ENCODE peak calls at places on chromosomes 3 and 15, in eight cellular contexts. H, F, Y, M, J, Q, L and V are unnamed samples. For H3K4me1, the result is how much of the 10 kb centered on the place peaks cover.

GRCh38 chr15:78872155-78872971 is at the start of gene MORF4L1:
- DNase-seq in H (peak), F (peak), Y (peak), M (peak), J (peak), Q (peak), L (peak), V (peak)

GRCh38 chr15:76190767-76191538 is 120.3 kb downstream of the ETFA start:
- DNase-seq in H (peak), F (peak), Y (peak), M (peak), J (peak), Q (peak), L (peak), V (peak)

GRCh38 chr3:111539351-111540331 is 2.4 kb upstream of the CD96 start:
- DNase-seq in H (no peak), F (peak), Y (peak), M (peak), J (peak), Q (peak), L (peak), V (peak)

GRCh38 chr3:111244760-111245159 is 173.1 kb downstream of the NECTIN3 start:
- DNase-seq in H (no peak), F (no peak), Y (no peak), M (no peak), J (no peak), Q (no peak), L (no peak), V (no peak)

GRCh38 chr3:105791919-105792786 is 76.7 kb downstream of the CBLB start:
- DNase-seq in H (peak), F (peak), Y (no peak), M (peak), J (no peak), Q (no peak), L (no peak), V (no peak)

GRCh38 chr3:194183271-194183670 is 47.3 kb downstream of the HES1 start:
- DNase-seq in H (no peak), F (no peak), Y (no peak), M (no peak), J (no peak), Q (no peak), L (no peak), V (no peak)

GRCh38 chr15:39886418-39886817 is 33.6 kb downstream of the GPR176 start:
- DNase-seq in H (no peak), F (no peak), Y (no peak), M (no peak), J (no peak), Q (no peak), L (no peak), V (no peak)

GRCh38 chr3:54965746-54966145 is 37.9 kb upstream of the LRTM1 start:
- DNase-seq in H (no peak), F (no peak), Y (no peak), M (no peak), J (no peak), Q (no peak), L (no peak), V (no peak)

GRCh38 chr3:177377166-177377565 is 179.9 kb upstream of the TBL1XR1 start:
- DNase-seq in H (no peak), F (no peak), Y (no peak), M (peak), J (peak), Q (peak), L (no peak), V (no peak)

GRCh38 chr3:73681610-73682009 is 56.9 kb upstream of the PDZRN3 start:
- DNase-seq in H (no peak), F (no peak), Y (no peak), M (no peak), J (no peak), Q (no peak), L (no peak), V (no peak)

GRCh38 chr3:189839576-189839975 is 208.4 kb downstream of the TP63 start:
- DNase-seq in H (no peak), F (no peak), Y (no peak), M (no peak), J (no peak), Q (no peak), L (no peak), V (no peak)

GRCh38 chr3:155743616-155744015 is 1.3 kb downstream of the PLCH1 start:
- DNase-seq in H (no peak), F (no peak), Y (no peak), M (no peak), J (no peak), Q (no peak), L (no peak), V (no peak)

GRCh38 chr15:74427607-74428441 is 5.9 kb downstream of the SEMA7A start:
- DNase-seq in H (no peak), F (peak), Y (no peak), M (no peak), J (no peak), Q (no peak), L (no peak), V (no peak)
- H3K4me1 ChIP-seq in H (under half), F (half or more), Y (under half), M (under half), J (under half), Q (under half), L (under half), V (under half)

GRCh38 chr3:45123030-45123429 is 23.1 kb downstream of the CDCP1 start:
- DNase-seq in H (no peak), F (no peak), Y (no peak), M (no peak), J (no peak), Q (no peak), L (no peak), V (no peak)
- H3K4me3 ChIP-seq in H (no peak), F (no peak), Y (no peak), M (no peak), J (no peak), Q (no peak), L (no peak), V (no peak)

DNA sequence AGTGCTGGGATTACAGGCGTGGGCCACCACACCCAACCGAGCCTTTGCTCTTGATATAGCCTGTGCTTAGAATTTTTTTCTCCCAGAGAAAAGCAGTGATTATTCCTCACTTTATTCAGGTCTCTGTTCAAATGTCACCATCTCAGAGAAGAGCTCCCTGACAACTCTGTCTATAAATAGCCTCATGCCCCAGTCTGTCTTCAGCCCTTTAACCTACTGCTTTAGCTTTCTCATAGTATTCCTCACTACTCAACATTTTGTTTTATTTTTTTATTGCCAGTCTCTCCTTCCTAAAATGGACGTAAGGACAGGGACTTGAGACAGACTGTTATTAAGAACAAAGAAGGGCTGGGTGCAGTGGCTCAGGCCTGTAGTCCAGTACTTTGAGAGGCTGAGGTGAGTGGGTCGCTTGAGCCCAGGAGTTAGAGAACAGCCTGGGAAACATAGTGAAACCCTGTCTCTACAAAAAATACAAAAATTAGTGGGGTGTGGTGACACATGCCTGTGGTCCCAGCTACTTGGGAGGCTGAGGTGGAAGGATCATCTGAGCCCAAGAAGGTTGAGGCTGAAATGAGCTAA is 78.7 kb upstream of the TTBK2 start:
- DNase-seq in H (no peak), F (no peak), Y (peak), M (no peak), J (no peak), Q (no peak), L (no peak), V (no peak)
- H3K27ac ChIP-seq in H (no peak), F (no peak), Y (peak), M (no peak), J (no peak), Q (no peak), L (no peak), V (no peak)

DNA sequence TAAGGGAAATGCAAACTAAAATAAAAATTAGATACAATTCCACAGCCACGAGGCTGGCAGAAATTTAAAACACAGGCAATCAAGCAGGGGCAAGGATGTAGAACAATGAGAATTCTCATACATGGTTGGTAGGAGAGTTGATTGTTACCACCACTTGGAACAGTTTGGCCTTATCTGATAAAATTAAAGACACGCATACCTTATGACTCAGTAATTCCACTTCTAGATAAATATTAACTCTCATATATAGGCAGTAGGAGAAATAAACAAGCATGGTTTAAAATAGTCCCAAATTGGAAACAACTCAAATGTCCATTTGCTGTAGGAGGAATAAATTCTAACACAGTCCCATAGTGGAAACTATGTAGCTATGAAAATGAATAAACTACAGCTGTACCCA is 42.3 kb upstream of the USP3 start:
- DNase-seq in H (no peak), F (no peak), Y (no peak), M (no peak), J (no peak), Q (no peak), L (no peak), V (no peak)
- H3K4me1 ChIP-seq in H (under half), F (half or more), Y (under half), M (under half), J (under half), Q (under half), L (under half), V (under half)

DNA sequence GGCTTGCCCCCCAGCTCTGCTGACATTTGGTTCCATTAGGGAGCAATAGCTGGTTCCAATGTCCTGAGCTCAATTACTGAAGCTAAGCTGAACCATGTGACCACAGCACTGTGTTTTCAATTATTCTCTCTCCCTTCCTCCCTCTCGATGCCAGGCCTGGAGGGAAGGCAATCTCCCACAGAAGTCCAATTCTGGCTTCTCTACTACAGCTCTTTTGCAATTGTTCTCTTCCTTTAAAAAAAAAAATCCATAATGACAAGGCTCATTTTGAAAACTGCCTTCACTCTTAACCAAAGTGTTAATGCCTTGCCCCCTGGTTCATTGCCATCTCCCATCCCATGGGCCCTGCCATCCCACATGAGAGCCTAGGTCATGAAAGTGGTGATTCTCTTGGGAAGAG is 24.8 kb downstream of the IL16 start:
- DNase-seq in H (no peak), F (no peak), Y (no peak), M (no peak), J (no peak), Q (no peak), L (no peak), V (no peak)
- H3K4me3 ChIP-seq in H (no peak), F (no peak), Y (no peak), M (no peak), J (no peak), Q (no peak), L (no peak), V (no peak)

GRCh38 chr15:74451861-74452835 is 8.8 kb downstream of the UBL7 start:
- DNase-seq in H (no peak), F (no peak), Y (no peak), M (no peak), J (no peak), Q (no peak), L (no peak), V (no peak)
- H3K27ac ChIP-seq in H (no peak), F (no peak), Y (no peak), M (no peak), J (no peak), Q (no peak), L (no peak), V (no peak)

GRCh38 chr3:50336452-50337174 is 4.0 kb downstream of the RASSF1 start:
- DNase-seq in H (no peak), F (no peak), Y (no peak), M (no peak), J (no peak), Q (no peak), L (no peak), V (no peak)
- H3K4me1 ChIP-seq in H (under half), F (half or more), Y (under half), M (under half), J (half or more), Q (half or more), L (under half), V (half or more)

GRCh38 chr15:64583519-64583918 is 123.1 kb downstream of the ZNF609 start:
- DNase-seq in H (no peak), F (no peak), Y (no peak), M (no peak), J (no peak), Q (no peak), L (no peak), V (no peak)

GRCh38 chr15:64586259-64586658 is 125.9 kb downstream of the ZNF609 start:
- DNase-seq in H (no peak), F (no peak), Y (no peak), M (no peak), J (no peak), Q (no peak), L (no peak), V (no peak)

GRCh38 chr15:64589435-64590084 is 129.2 kb downstream of the ZNF609 start:
- DNase-seq in H (no peak), F (no peak), Y (no peak), M (no peak), J (no peak), Q (no peak), L (no peak), V (no peak)

GRCh38 chr15:64583983-64584382 is 123.6 kb downstream of the ZNF609 start:
- DNase-seq in H (no peak), F (no peak), Y (no peak), M (no peak), J (no peak), Q (no peak), L (no peak), V (no peak)

DNA sequence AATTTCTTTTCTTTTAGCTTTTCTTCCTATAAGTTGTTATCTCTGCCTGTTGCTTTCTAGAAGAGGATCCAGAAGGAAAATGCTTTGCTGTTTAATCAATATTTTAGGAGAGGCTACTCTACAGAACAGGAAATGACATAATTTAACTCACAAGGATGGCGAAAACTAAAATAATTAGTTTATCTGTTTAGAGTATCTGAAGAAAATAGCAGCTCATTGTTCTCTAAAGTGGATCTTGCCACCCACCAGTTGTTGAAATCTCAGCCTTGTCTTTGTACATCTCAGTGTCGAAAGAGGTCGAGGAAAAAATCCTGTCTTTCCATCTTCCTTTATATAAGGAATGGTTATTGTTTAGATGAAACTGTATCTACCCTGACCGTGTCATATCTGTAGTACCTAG is 126.6 kb downstream of the ZNF609 start:
- DNase-seq in H (no peak), F (no peak), Y (no peak), M (no peak), J (no peak), Q (no peak), L (no peak), V (no peak)
- H3K4me3 ChIP-seq in H (no peak), F (no peak), Y (no peak), M (no peak), J (no peak), Q (no peak), L (no peak), V (no peak)